ENCODE peak calls at places on chromosome 17, in six cellular contexts. X, O, G, Y, A and E are unnamed samples. For H3K4me1, the result is how much of the 10 kb centered on the place peaks cover.

GRCh38 chr17:77962349-77962748 is 3.8 kb downstream of the TNRC6C start:
- DNase-seq in G (no peak), X (no peak), Y (no peak), O (no peak), A (no peak), E (no peak)

GRCh38 chr17:50209472-50210248 is 8.2 kb upstream of the COL1A1 start:
- DNase-seq in O (peak), X (peak), A (peak), G (peak), Y (peak), E (no peak)

GRCh38 chr17:17036520-17036998 is 5.7 kb upstream of the MPRIP start:
- DNase-seq in O (peak), A (no peak), Y (no peak), G (no peak), X (no peak), E (no peak)

GRCh38 chr17:82664701-82665182 is 16.5 kb upstream of the WDR45B start:
- DNase-seq in O (no peak), Y (no peak), G (no peak), A (no peak), X (no peak), E (no peak)

GRCh38 chr17:4444782-4445473 is 11.2 kb downstream of the SPNS3 start:
- DNase-seq in X (no peak), O (peak), Y (no peak), G (peak), A (no peak), E (peak)

GRCh38 chr17:43570518-43570928 is 24.4 kb upstream of the ETV4 start:
- DNase-seq in O (no peak), X (no peak), A (peak), G (no peak), Y (no peak), E (no peak)

GRCh38 chr17:3761061-3761917 is 37.6 kb downstream of the HASPIN start:
- DNase-seq in G (no peak), O (no peak), A (no peak), Y (no peak), X (no peak), E (no peak)

GRCh38 chr17:2736956-2737355 is 12.5 kb downstream of the CCDC92B start:
- DNase-seq in G (no peak), A (no peak), O (no peak), X (no peak), Y (no peak), E (no peak)

GRCh38 chr17:50919321-50920040 is 53.3 kb upstream of the TOB1 start:
- DNase-seq in A (peak), G (peak), Y (peak), O (peak), X (peak), E (peak)

GRCh38 chr17:44109312-44109630 is 14.2 kb downstream of the HDAC5 start:
- DNase-seq in O (no peak), A (no peak), X (no peak), Y (no peak), G (no peak), E (no peak)

GRCh38 chr17:5705081-5705875 is 121.0 kb upstream of the NLRP1 start:
- DNase-seq in G (no peak), A (peak), X (peak), Y (no peak), O (no peak), E (no peak)

GRCh38 chr17:51860934-51861561 is 297.5 kb downstream of the CA10 start:
- DNase-seq in X (peak), A (no peak), O (no peak), G (no peak), Y (peak), E (peak)

GRCh38 chr17:21297026-21297520 is 12.6 kb downstream of the MAP2K3 start:
- DNase-seq in O (no peak), Y (no peak), A (no peak), G (no peak), X (no peak), E (no peak)

GRCh38 chr17:60390881-60391418 is 983 bp downstream of the USP32 start:
- DNase-seq in G (peak), O (no peak), X (no peak), A (peak), Y (peak), E (peak)

GRCh38 chr17:42833771-42834422 is 700 bp downstream of the PSME3 start:
- DNase-seq in X (no peak), G (no peak), A (no peak), Y (peak), O (no peak), E (no peak)

GRCh38 chr17:29583324-29584248 is 5.9 kb downstream of the GIT1 start:
- DNase-seq in A (no peak), Y (no peak), G (peak), X (no peak), O (no peak), E (no peak)

GRCh38 chr17:7144203-7144602 is 29.6 kb upstream of the ASGR2 start:
- DNase-seq in X (peak), Y (no peak), O (no peak), A (no peak), G (no peak), E (no peak)

GRCh38 chr17:75950850-75951554 is 10.2 kb upstream of the FBF1 start:
- DNase-seq in G (no peak), Y (no peak), O (no peak), A (peak), X (no peak), E (no peak)

GRCh38 chr17:2792541-2793169 is 3.6 kb upstream of the RAP1GAP2 start:
- DNase-seq in O (no peak), A (no peak), G (no peak), Y (no peak), X (no peak), E (no peak)

GRCh38 chr17:62778990-62779681 is 29.0 kb downstream of the MARCHF10 start:
- DNase-seq in O (no peak), G (no peak), A (peak), X (no peak), Y (peak), E (peak)

GRCh38 chr17:51653902-51654301 is 393.6 kb downstream of the UTP18 start:
- DNase-seq in Y (no peak), X (peak), G (no peak), O (no peak), A (no peak), E (no peak)

GRCh38 chr17:77696720-77697460 is 261.6 kb upstream of the TNRC6C start:
- DNase-seq in X (peak), A (no peak), O (no peak), G (no peak), Y (peak), E (no peak)

GRCh38 chr17:21171309-21171922 is 42.5 kb downstream of the TMEM11 start:
- DNase-seq in O (no peak), G (no peak), A (no peak), Y (no peak), X (no peak), E (no peak)

DNA sequence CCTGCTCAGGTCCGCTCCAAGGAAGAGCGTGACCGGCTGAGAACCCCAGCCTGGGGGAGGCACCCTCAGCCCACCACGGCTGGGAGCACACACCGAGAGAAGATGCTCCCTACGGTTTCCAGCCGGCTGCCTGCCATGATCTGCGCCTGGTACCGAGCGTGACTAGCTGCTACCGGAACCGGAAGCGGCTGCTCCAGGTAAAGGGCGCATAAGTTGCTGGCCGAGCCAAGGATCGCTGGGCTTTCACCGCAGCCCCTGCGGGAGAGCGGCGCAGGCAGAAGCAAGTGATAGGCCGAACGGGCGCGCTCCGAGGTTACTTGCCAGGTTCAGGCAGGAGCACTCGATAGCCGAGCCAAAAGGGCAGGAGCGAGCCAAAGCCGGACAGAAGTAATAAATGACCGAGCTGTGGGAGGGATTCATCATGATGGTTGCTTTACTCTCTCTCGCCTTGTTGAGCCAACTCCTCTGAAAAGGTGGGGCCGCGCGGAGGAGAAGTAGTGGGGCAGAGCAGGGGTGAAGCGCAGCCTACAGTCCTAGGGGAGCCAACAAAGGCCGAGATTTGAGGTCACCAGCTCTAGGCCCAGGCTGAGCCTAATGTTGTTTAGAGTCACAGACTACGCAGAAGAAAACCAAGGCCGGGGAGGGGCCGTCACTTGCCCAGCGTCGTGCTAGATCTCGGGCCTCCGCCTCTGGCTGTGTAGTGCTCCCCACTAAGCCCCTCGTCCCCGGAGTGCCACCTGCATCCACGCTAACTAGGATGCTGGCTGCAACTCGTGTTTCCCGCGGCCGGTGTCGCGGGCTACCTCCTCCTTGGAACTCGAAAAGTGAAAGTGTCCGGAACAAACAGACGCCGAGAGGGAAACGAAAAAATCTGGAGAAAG is at the start of gene MRPS23:
- DNase-seq in X (peak), G (peak), Y (peak), A (peak), O (peak), E (peak)
- H3K4me1 ChIP-seq in X (under half), G (half or more), Y (under half), A (under half), O (half or more), E (under half)

GRCh38 chr17:80101160-80101945 is at the start of gene GAA:
- DNase-seq in O (no peak), Y (peak), X (peak), A (peak), G (peak), E (peak)
- H3K27ac ChIP-seq in O (peak), Y (peak), X (no peak), A (peak), G (peak), E (peak)

GRCh38 chr17:28501421-28502284 is 4.5 kb upstream of the FOXN1 start:
- DNase-seq in X (no peak), O (no peak), A (no peak), G (no peak), Y (no peak), E (no peak)

GRCh38 chr17:28499366-28499668 is 6.8 kb upstream of the FOXN1 start:
- DNase-seq in O (no peak), X (no peak), Y (no peak), A (no peak), G (no peak), E (peak)

GRCh38 chr17:28498652-28499365 is 7.3 kb upstream of the FOXN1 start:
- DNase-seq in Y (no peak), X (no peak), O (no peak), G (no peak), A (no peak), E (no peak)

GRCh38 chr17:28499684-28500357 is 6.3 kb upstream of the FOXN1 start:
- DNase-seq in X (no peak), G (no peak), A (no peak), O (no peak), Y (no peak), E (no peak)

GRCh38 chr17:28500712-28501379 is 5.3 kb upstream of the FOXN1 start:
- DNase-seq in G (no peak), O (no peak), Y (no peak), X (no peak), A (no peak), E (no peak)
- H3K4me1 ChIP-seq in G (under half), O (under half), Y (under half), X (under half), A (under half), E (under half)

GRCh38 chr17:74031314-74032080 is 172.0 kb upstream of the RPL38 start:
- DNase-seq in X (no peak), Y (no peak), A (no peak), G (no peak), O (no peak), E (no peak)
- H3K27ac ChIP-seq in X (no peak), Y (no peak), A (no peak), G (no peak), O (no peak), E (no peak)

DNA sequence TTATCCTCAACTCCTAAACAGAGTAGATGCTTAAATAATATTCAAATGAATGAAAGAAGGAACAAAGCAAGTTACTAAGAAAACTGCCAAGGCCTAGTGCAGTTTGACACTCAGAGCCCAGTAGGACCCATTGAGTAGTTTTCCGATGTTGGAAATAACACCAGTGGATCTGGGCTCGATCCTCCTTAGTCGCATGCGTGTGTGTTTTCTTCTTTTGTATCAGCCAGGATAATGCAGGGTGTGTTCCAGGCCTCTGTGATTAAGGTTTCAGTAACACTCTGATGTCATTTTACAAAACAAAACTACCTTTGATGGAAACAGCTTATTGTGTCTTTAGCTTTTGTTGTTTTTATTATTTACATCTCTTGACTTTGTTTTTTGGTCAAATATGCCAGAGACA is 24.5 kb downstream of the KSR1 start:
- DNase-seq in G (no peak), A (no peak), X (no peak), Y (no peak), O (no peak), E (no peak)
- H3K4me1 ChIP-seq in G (under half), A (under half), X (under half), Y (under half), O (under half), E (under half)

DNA sequence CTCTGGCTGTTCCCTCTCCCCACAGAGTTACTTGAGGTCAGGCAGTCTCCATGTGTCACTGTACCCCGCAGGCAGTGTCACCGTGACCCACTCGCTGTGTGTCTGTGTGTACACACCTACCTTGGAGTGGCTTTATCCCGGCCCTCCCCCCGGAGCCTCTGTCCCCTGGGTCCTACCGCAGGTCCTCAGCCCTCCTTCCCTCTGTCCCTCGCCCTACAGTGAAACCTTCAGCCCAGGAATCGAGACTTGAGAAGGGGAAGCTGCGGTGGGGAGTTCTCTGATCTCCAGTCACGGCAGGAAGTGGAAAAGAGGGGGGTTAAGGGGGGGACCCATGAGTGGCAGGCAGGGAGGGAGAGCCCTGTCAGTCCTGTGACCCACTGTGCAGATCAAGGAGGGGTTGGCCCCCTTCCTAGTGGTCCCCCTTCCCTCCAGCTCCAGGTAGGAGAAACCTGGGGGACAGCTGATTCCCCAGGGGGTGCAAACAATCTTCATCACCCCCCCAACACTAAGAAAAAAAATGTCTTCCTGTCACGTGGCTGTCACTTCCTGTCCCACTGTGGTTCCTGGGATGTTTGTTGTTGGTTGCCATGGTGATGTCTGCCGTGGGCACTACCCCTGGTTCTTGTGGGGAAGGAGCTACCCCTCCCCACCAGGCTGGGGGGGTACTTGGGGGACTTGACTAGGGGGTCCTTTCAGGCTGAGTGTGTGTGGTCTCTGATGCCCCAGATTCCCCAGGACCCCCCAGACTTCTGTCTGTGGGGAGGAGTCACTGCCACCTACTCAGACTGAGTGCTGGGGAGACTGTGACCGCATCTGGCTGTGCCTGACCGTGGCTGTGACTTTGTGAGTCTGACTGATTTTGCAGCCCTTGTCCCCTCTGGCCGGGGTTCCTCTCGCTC is 13.7 kb downstream of the RARA start:
- DNase-seq in X (peak), Y (peak), G (peak), A (peak), O (peak), E (peak)
- H3K27ac ChIP-seq in X (no peak), Y (peak), G (peak), A (peak), O (peak), E (peak)